ENCODE peak calls at places on chromosomes 11 and 22, in six cellular contexts. One of them, this sample, is unnamed.

GRCh38 chr11:17748761-17749721 is 14.5 kb downstream of the KCNC1 start:
- DNase-seq in psoas muscle: no peak
- DNase-seq in body of pancreas: no peak
- DNase-seq in AG04450: no peak
- DNase-seq in transverse colon: no peak
- DNase-seq in right cardiac atrium: peak
- DNase-seq in this sample: no peak

GRCh38 chr11:2795491-2795991 is 90.0 kb downstream of the CDKN1C start:
- DNase-seq in AG04450: no peak
- DNase-seq in right cardiac atrium: peak
- DNase-seq in body of pancreas: peak
- DNase-seq in psoas muscle: peak
- DNase-seq in transverse colon: peak
- DNase-seq in this sample: no peak

GRCh38 chr11:9313648-9314290 is 624 bp downstream of the TMEM41B start:
- DNase-seq in body of pancreas: peak
- DNase-seq in transverse colon: peak
- DNase-seq in AG04450: no peak
- DNase-seq in right cardiac atrium: no peak
- DNase-seq in psoas muscle: no peak
- DNase-seq in this sample: no peak

GRCh38 chr11:23856654-23857053 is 640.2 kb upstream of the LUZP2 start:
- DNase-seq in body of pancreas: no peak
- DNase-seq in right cardiac atrium: no peak
- DNase-seq in psoas muscle: no peak
- DNase-seq in transverse colon: no peak
- DNase-seq in AG04450: peak
- DNase-seq in this sample: no peak

GRCh38 chr11:126061707-126062678 is 673 bp downstream of the CDON start:
- DNase-seq in body of pancreas: peak
- DNase-seq in right cardiac atrium: no peak
- DNase-seq in psoas muscle: peak
- DNase-seq in transverse colon: peak
- DNase-seq in AG04450: no peak
- DNase-seq in this sample: no peak

GRCh38 chr22:44659140-44659539 is 42.9 kb upstream of the PRR5 start:
- DNase-seq in body of pancreas: no peak
- DNase-seq in right cardiac atrium: peak
- DNase-seq in psoas muscle: peak
- DNase-seq in AG04450: no peak
- DNase-seq in transverse colon: no peak
- DNase-seq in this sample: no peak

GRCh38 chr22:37990862-37991261 is 6.5 kb upstream of the SOX10 start:
- DNase-seq in psoas muscle: no peak
- DNase-seq in body of pancreas: no peak
- DNase-seq in AG04450: no peak
- DNase-seq in transverse colon: no peak
- DNase-seq in right cardiac atrium: no peak
- DNase-seq in this sample: no peak

GRCh38 chr11:123428221-123428631 is 1.8 kb upstream of the GRAMD1B start:
- DNase-seq in transverse colon: no peak
- DNase-seq in body of pancreas: no peak
- DNase-seq in right cardiac atrium: no peak
- DNase-seq in psoas muscle: no peak
- DNase-seq in AG04450: no peak
- DNase-seq in this sample: no peak

GRCh38 chr22:38240734-38241252 is 32.0 kb downstream of the TMEM184B start:
- DNase-seq in transverse colon: peak
- DNase-seq in AG04450: peak
- DNase-seq in psoas muscle: peak
- DNase-seq in right cardiac atrium: no peak
- DNase-seq in body of pancreas: peak
- DNase-seq in this sample: no peak

GRCh38 chr11:35246725-35247124 is 107.8 kb downstream of the CD44 start:
- DNase-seq in psoas muscle: no peak
- DNase-seq in body of pancreas: no peak
- DNase-seq in right cardiac atrium: no peak
- DNase-seq in transverse colon: no peak
- DNase-seq in AG04450: no peak
- DNase-seq in this sample: no peak

GRCh38 chr11:31973175-31973574 is 117.7 kb upstream of the RCN1 start:
- DNase-seq in AG04450: no peak
- DNase-seq in body of pancreas: no peak
- DNase-seq in psoas muscle: no peak
- DNase-seq in transverse colon: no peak
- DNase-seq in right cardiac atrium: no peak
- DNase-seq in this sample: no peak

GRCh38 chr11:112382561-112382960 is 121.9 kb upstream of the PLET1 start:
- DNase-seq in psoas muscle: no peak
- DNase-seq in body of pancreas: no peak
- DNase-seq in transverse colon: no peak
- DNase-seq in AG04450: no peak
- DNase-seq in right cardiac atrium: no peak
- DNase-seq in this sample: no peak

GRCh38 chr11:125887373-125888324 is at the start of gene HYLS1:
- DNase-seq in psoas muscle: peak
- DNase-seq in AG04450: peak
- DNase-seq in transverse colon: peak
- DNase-seq in body of pancreas: peak
- DNase-seq in right cardiac atrium: peak
- DNase-seq in this sample: peak

GRCh38 chr11:3709977-3710376 is 38.8 kb upstream of the CHRNA10 start:
- DNase-seq in psoas muscle: no peak
- DNase-seq in right cardiac atrium: no peak
- DNase-seq in transverse colon: no peak
- DNase-seq in AG04450: no peak
- DNase-seq in body of pancreas: no peak
- DNase-seq in this sample: no peak

GRCh38 chr11:95299078-95299611 is 68.1 kb upstream of the SESN3 start:
- DNase-seq in psoas muscle: no peak
- DNase-seq in right cardiac atrium: no peak
- DNase-seq in AG04450: no peak
- DNase-seq in body of pancreas: no peak
- DNase-seq in transverse colon: no peak
- DNase-seq in this sample: peak

GRCh38 chr11:95296165-95296564 is 65.2 kb upstream of the SESN3 start:
- DNase-seq in transverse colon: peak
- DNase-seq in right cardiac atrium: no peak
- DNase-seq in psoas muscle: no peak
- DNase-seq in AG04450: no peak
- DNase-seq in body of pancreas: peak
- DNase-seq in this sample: no peak

GRCh38 chr11:95295382-95295781 is 64.4 kb upstream of the SESN3 start:
- DNase-seq in transverse colon: no peak
- DNase-seq in body of pancreas: no peak
- DNase-seq in right cardiac atrium: no peak
- DNase-seq in psoas muscle: no peak
- DNase-seq in AG04450: no peak
- DNase-seq in this sample: no peak

GRCh38 chr11:95296621-95297025 is 65.6 kb upstream of the SESN3 start:
- DNase-seq in AG04450: no peak
- DNase-seq in psoas muscle: no peak
- DNase-seq in body of pancreas: peak
- DNase-seq in right cardiac atrium: no peak
- DNase-seq in transverse colon: no peak
- DNase-seq in this sample: no peak

GRCh38 chr11:95297680-95298452 is 66.9 kb upstream of the SESN3 start:
- DNase-seq in transverse colon: no peak
- DNase-seq in psoas muscle: no peak
- DNase-seq in AG04450: no peak
- DNase-seq in body of pancreas: no peak
- DNase-seq in right cardiac atrium: no peak
- DNase-seq in this sample: no peak
- H3K4me3 ChIP-seq in transverse colon: no peak
- H3K4me3 ChIP-seq in psoas muscle: no peak
- H3K4me3 ChIP-seq in AG04450: no peak
- H3K4me3 ChIP-seq in body of pancreas: no peak
- H3K4me3 ChIP-seq in right cardiac atrium: no peak
- H3K4me3 ChIP-seq in this sample: no peak

GRCh38 chr11:57779275-57779674 is 17.7 kb downstream of the CTNND1 start:
- DNase-seq in psoas muscle: no peak
- DNase-seq in body of pancreas: peak
- DNase-seq in transverse colon: no peak
- DNase-seq in right cardiac atrium: peak
- DNase-seq in AG04450: no peak
- DNase-seq in this sample: no peak

GRCh38 chr11:57777969-57778317 is 16.3 kb downstream of the CTNND1 start:
- DNase-seq in transverse colon: peak
- DNase-seq in AG04450: no peak
- DNase-seq in right cardiac atrium: no peak
- DNase-seq in psoas muscle: no peak
- DNase-seq in body of pancreas: peak
- DNase-seq in this sample: no peak

GRCh38 chr11:57776101-57776511 is 14.5 kb downstream of the CTNND1 start:
- DNase-seq in transverse colon: no peak
- DNase-seq in body of pancreas: no peak
- DNase-seq in right cardiac atrium: no peak
- DNase-seq in AG04450: no peak
- DNase-seq in psoas muscle: no peak
- DNase-seq in this sample: no peak

GRCh38 chr11:57776577-57776976 is 15.0 kb downstream of the CTNND1 start:
- DNase-seq in transverse colon: no peak
- DNase-seq in right cardiac atrium: no peak
- DNase-seq in body of pancreas: no peak
- DNase-seq in psoas muscle: no peak
- DNase-seq in AG04450: no peak
- DNase-seq in this sample: no peak

GRCh38 chr11:57778318-57779037 is 16.9 kb downstream of the CTNND1 start:
- DNase-seq in transverse colon: peak
- DNase-seq in body of pancreas: peak
- DNase-seq in psoas muscle: peak
- DNase-seq in AG04450: peak
- DNase-seq in right cardiac atrium: peak
- DNase-seq in this sample: no peak
- H3K4me3 ChIP-seq in transverse colon: peak
- H3K4me3 ChIP-seq in body of pancreas: no peak
- H3K4me3 ChIP-seq in psoas muscle: peak
- H3K4me3 ChIP-seq in AG04450: peak
- H3K4me3 ChIP-seq in right cardiac atrium: peak
- H3K4me3 ChIP-seq in this sample: no peak

DNA sequence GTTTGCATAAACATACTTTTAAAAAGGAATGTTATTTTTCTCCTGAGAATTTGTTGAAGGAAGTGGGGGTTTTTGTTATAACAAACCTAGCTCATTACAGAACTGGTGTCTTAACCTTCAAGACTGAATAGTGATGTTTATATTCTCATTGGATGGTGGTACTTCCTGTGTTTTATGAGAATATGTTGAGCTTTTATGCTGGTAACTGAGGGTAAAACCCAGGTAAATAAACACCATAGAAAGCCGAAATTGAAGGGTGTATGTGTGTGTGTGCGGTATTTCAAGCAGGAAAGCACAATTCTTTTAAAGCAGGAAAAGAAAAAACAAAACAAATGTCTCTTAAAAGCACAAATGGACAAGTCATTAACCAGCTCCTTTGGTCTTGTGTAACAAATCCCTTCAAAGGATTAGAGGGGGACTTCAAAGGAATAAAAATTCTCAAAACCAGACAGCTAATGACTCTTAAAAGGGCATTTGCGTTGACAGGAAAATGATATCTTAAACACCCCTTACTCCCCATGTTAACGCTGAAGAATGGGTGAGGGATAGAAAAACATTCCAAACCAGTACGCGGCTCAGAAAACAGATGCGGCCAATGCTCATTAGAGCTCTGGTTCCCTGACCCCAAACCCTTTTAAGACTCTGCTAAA is 23.8 kb downstream of the LMO2 start:
- DNase-seq in AG04450: no peak
- DNase-seq in body of pancreas: no peak
- DNase-seq in transverse colon: no peak
- DNase-seq in right cardiac atrium: no peak
- DNase-seq in psoas muscle: no peak
- DNase-seq in this sample: no peak
- H3K4me3 ChIP-seq in AG04450: no peak
- H3K4me3 ChIP-seq in body of pancreas: no peak
- H3K4me3 ChIP-seq in transverse colon: peak
- H3K4me3 ChIP-seq in right cardiac atrium: peak
- H3K4me3 ChIP-seq in psoas muscle: peak
- H3K4me3 ChIP-seq in this sample: no peak

GRCh38 chr11:77067776-77068460 is 1.1 kb downstream of the CAPN5 start:
- DNase-seq in right cardiac atrium: peak
- DNase-seq in psoas muscle: no peak
- DNase-seq in transverse colon: peak
- DNase-seq in body of pancreas: no peak
- DNase-seq in AG04450: no peak
- DNase-seq in this sample: no peak

GRCh38 chr11:77063861-77064260 is 2.9 kb upstream of the CAPN5 start:
- DNase-seq in psoas muscle: no peak
- DNase-seq in transverse colon: no peak
- DNase-seq in right cardiac atrium: no peak
- DNase-seq in body of pancreas: no peak
- DNase-seq in AG04450: no peak
- DNase-seq in this sample: no peak

GRCh38 chr11:77064648-77065217 is 2.0 kb upstream of the CAPN5 start:
- DNase-seq in right cardiac atrium: no peak
- DNase-seq in psoas muscle: no peak
- DNase-seq in AG04450: no peak
- DNase-seq in transverse colon: no peak
- DNase-seq in body of pancreas: no peak
- DNase-seq in this sample: no peak

GRCh38 chr11:77066229-77067023 is at the start of gene CAPN5:
- DNase-seq in transverse colon: peak
- DNase-seq in AG04450: peak
- DNase-seq in psoas muscle: peak
- DNase-seq in body of pancreas: peak
- DNase-seq in right cardiac atrium: peak
- DNase-seq in this sample: peak

GRCh38 chr11:77065878-77066228 is 918 bp upstream of the CAPN5 start:
- DNase-seq in transverse colon: peak
- DNase-seq in psoas muscle: peak
- DNase-seq in right cardiac atrium: peak
- DNase-seq in body of pancreas: peak
- DNase-seq in AG04450: no peak
- DNase-seq in this sample: no peak
- H3K4me3 ChIP-seq in transverse colon: peak
- H3K4me3 ChIP-seq in psoas muscle: peak
- H3K4me3 ChIP-seq in right cardiac atrium: peak
- H3K4me3 ChIP-seq in body of pancreas: no peak
- H3K4me3 ChIP-seq in AG04450: peak
- H3K4me3 ChIP-seq in this sample: peak

DNA sequence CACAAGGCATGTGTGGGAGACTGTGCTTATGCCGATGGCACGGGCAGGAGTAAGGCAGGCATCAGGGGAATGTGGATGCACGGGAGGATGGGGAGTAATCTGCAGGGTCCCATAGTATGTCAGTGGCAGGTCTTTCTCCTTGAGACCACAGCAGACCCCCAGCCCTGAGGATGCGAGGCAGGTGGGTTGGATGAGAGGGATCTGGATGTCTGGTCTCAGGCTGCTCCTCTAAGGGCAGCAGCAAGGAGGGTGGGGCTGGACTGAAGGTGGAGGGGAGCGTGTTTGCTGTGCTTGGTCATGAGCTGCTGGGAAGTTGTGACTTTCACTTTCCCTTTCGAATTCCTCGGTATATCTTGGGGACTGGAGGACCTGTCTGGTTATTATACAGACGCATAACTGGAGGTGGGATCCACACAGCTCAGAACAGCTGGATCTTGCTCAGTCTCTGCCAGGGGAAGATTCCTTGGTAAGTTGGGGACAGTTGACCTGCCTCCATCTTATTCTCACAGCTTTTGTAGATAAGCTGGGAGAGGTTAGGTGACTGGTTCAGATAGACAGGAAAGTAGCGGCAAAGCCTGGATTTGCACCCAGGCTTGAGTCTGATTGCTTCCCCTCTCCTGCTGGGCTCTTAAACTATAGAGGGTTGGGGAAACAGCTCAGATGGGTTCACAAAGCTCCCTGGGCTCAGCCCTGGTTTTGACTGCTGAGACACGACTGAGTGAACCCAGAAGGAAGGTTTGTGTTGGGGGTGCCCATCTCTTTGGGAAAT is at the start of gene APOL1:
- DNase-seq in right cardiac atrium: no peak
- DNase-seq in body of pancreas: peak
- DNase-seq in psoas muscle: no peak
- DNase-seq in transverse colon: peak
- DNase-seq in AG04450: no peak
- DNase-seq in this sample: peak
- H3K4me3 ChIP-seq in right cardiac atrium: peak
- H3K4me3 ChIP-seq in body of pancreas: no peak
- H3K4me3 ChIP-seq in psoas muscle: peak
- H3K4me3 ChIP-seq in transverse colon: peak
- H3K4me3 ChIP-seq in AG04450: peak
- H3K4me3 ChIP-seq in this sample: peak